ENCODE peak calls at places on chromosomes 1 and 21, in four cellular contexts. One of them, this sample, is unnamed.

GRCh38 chr1:84887261-84887934 is 5.6 kb downstream of the LPAR3 start:
- DNase-seq in neuronal stem cell: no peak
- DNase-seq in small intestine: no peak
- DNase-seq in SJSA1: no peak
- DNase-seq in this sample: no peak

GRCh38 chr1:246588322-246588721 is 22.1 kb downstream of the CNST start:
- DNase-seq in small intestine: no peak
- DNase-seq in SJSA1: no peak
- DNase-seq in neuronal stem cell: no peak
- DNase-seq in this sample: no peak

GRCh38 chr1:86757272-86757984 is 53.1 kb downstream of the SH3GLB1 start:
- DNase-seq in small intestine: no peak
- DNase-seq in neuronal stem cell: no peak
- DNase-seq in SJSA1: no peak
- DNase-seq in this sample: no peak

GRCh38 chr1:43348343-43348808 is 10.4 kb upstream of the CDC20 start:
- DNase-seq in SJSA1: no peak
- DNase-seq in small intestine: peak
- DNase-seq in neuronal stem cell: no peak
- DNase-seq in this sample: no peak

GRCh38 chr21:33470701-33471100 is 9.1 kb downstream of the TMEM50B start:
- DNase-seq in neuronal stem cell: no peak
- DNase-seq in SJSA1: no peak
- DNase-seq in small intestine: no peak
- DNase-seq in this sample: no peak

GRCh38 chr21:31558839-31559367 is 100.6 kb upstream of the SOD1 start:
- DNase-seq in neuronal stem cell: peak
- DNase-seq in small intestine: peak
- DNase-seq in SJSA1: peak
- DNase-seq in this sample: peak

GRCh38 chr1:1895050-1895398 is 4.1 kb upstream of the GNB1 start:
- DNase-seq in SJSA1: no peak
- DNase-seq in neuronal stem cell: no peak
- DNase-seq in small intestine: no peak
- DNase-seq in this sample: no peak

GRCh38 chr1:42801832-42802483 is 15.0 kb upstream of the ERMAP start:
- DNase-seq in neuronal stem cell: no peak
- DNase-seq in small intestine: no peak
- DNase-seq in SJSA1: no peak
- DNase-seq in this sample: no peak

GRCh38 chr1:116290085-116290670 is 82.9 kb upstream of the ATP1A1 start:
- DNase-seq in neuronal stem cell: no peak
- DNase-seq in SJSA1: no peak
- DNase-seq in small intestine: no peak
- DNase-seq in this sample: no peak

GRCh38 chr1:90162216-90162615 is 167.3 kb downstream of the ZNF326 start:
- DNase-seq in neuronal stem cell: no peak
- DNase-seq in SJSA1: no peak
- DNase-seq in small intestine: no peak
- DNase-seq in this sample: no peak

DNA sequence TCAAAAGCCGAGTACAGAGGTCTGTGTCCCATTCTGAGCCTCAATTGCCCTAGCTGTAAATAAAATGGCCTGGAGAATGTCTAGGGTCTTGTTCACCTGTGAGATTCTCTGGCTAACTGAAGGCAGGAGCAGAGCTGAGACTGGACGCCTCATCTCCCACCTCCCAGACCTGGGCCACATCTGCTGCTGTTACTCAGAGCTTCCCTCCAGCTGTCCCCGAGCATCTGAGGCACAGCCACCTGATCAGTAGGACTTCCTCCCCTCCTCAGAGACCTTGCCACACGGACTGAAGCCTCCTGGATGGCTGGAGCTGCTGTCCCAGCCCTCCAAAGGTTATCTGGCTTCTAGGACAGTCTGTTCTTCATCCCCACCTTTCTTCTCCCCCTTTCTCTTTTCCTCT is 62.4 kb downstream of the TMEM53 start:
- DNase-seq in small intestine: no peak
- DNase-seq in SJSA1: no peak
- DNase-seq in neuronal stem cell: no peak
- DNase-seq in this sample: peak
- H3K4me3 ChIP-seq in small intestine: no peak
- H3K4me3 ChIP-seq in SJSA1: no peak
- H3K4me3 ChIP-seq in neuronal stem cell: no peak
- H3K4me3 ChIP-seq in this sample: no peak

GRCh38 chr1:178344513-178345077 is 152.2 kb downstream of the CLEC20A start:
- DNase-seq in neuronal stem cell: no peak
- DNase-seq in small intestine: peak
- DNase-seq in SJSA1: no peak
- DNase-seq in this sample: no peak

GRCh38 chr1:178339834-178340233 is 156.9 kb downstream of the CLEC20A start:
- DNase-seq in small intestine: no peak
- DNase-seq in neuronal stem cell: no peak
- DNase-seq in SJSA1: no peak
- DNase-seq in this sample: no peak

GRCh38 chr1:178337091-178337726 is 159.6 kb downstream of the CLEC20A start:
- DNase-seq in SJSA1: no peak
- DNase-seq in neuronal stem cell: no peak
- DNase-seq in small intestine: no peak
- DNase-seq in this sample: no peak

GRCh38 chr1:178345238-178345637 is 151.5 kb downstream of the CLEC20A start:
- DNase-seq in small intestine: no peak
- DNase-seq in neuronal stem cell: no peak
- DNase-seq in SJSA1: no peak
- DNase-seq in this sample: no peak

GRCh38 chr1:178341218-178341956 is 155.4 kb downstream of the CLEC20A start:
- DNase-seq in neuronal stem cell: peak
- DNase-seq in SJSA1: peak
- DNase-seq in small intestine: peak
- DNase-seq in this sample: no peak
- H3K4me3 ChIP-seq in neuronal stem cell: peak
- H3K4me3 ChIP-seq in SJSA1: peak
- H3K4me3 ChIP-seq in small intestine: no peak
- H3K4me3 ChIP-seq in this sample: peak

GRCh38 chr1:61952675-61953074 is 210.4 kb downstream of the PATJ start:
- DNase-seq in SJSA1: no peak
- DNase-seq in small intestine: no peak
- DNase-seq in neuronal stem cell: no peak
- DNase-seq in this sample: no peak
- H3K4me3 ChIP-seq in SJSA1: no peak
- H3K4me3 ChIP-seq in small intestine: no peak
- H3K4me3 ChIP-seq in neuronal stem cell: no peak
- H3K4me3 ChIP-seq in this sample: no peak

GRCh38 chr1:26373281-26373680 is 731 bp upstream of the ZNF683 start:
- DNase-seq in SJSA1: no peak
- DNase-seq in small intestine: peak
- DNase-seq in neuronal stem cell: no peak
- DNase-seq in this sample: no peak
- H3K4me3 ChIP-seq in SJSA1: no peak
- H3K4me3 ChIP-seq in small intestine: no peak
- H3K4me3 ChIP-seq in neuronal stem cell: no peak
- H3K4me3 ChIP-seq in this sample: no peak